ENCODE peak calls at places on chromosome 11, in five cellular contexts. N, S, V, W and C are unnamed samples. For H3K9me3, the result is how much of the 10 kb centered on the place peaks cover.

GRCh38 chr11:74663315-74663714 is 67.9 kb downstream of the CHRDL2 start:
- DNase-seq in N (no peak), S (no peak), V (no peak), W (no peak), C (no peak)

GRCh38 chr11:8382436-8383053 is 118.9 kb upstream of the LMO1 start:
- DNase-seq in N (no peak), S (no peak), V (peak), W (no peak), C (no peak)

GRCh38 chr11:9825315-9825714 is 161.4 kb downstream of the SWAP70 start:
- DNase-seq in N (no peak), S (no peak), V (peak), W (no peak), C (no peak)

GRCh38 chr11:60841797-60842687 is at the start of gene CCDC86:
- DNase-seq in N (peak), S (peak), V (peak), W (peak), C (peak)

GRCh38 chr11:93208663-93209270 is 11.0 kb upstream of the SLC36A4 start:
- DNase-seq in N (no peak), S (no peak), V (no peak), W (no peak), C (no peak)

GRCh38 chr11:119284344-119285157 is 32.4 kb downstream of the MCAM start:
- DNase-seq in N (no peak), S (no peak), V (peak), W (no peak), C (no peak)

GRCh38 chr11:94873910-94874575 is 99.3 kb downstream of the CWC15 start:
- DNase-seq in N (no peak), S (no peak), V (no peak), W (no peak), C (no peak)

GRCh38 chr11:8168485-8169257 is at the start of gene RIC3:
- DNase-seq in N (no peak), S (peak), V (no peak), W (peak), C (peak)

GRCh38 chr11:120167659-120168058 is 29.7 kb upstream of the TRIM29 start:
- DNase-seq in N (no peak), S (peak), V (no peak), W (no peak), C (no peak)

GRCh38 chr11:129023968-129024676 is 81.5 kb upstream of the TP53AIP1 start:
- DNase-seq in N (peak), S (no peak), V (no peak), W (peak), C (peak)

GRCh38 chr11:17197431-17197898 is 10.3 kb downstream of the PIK3C2A start:
- DNase-seq in N (no peak), S (no peak), V (peak), W (no peak), C (no peak)

GRCh38 chr11:83477772-83478171 is 191.6 kb upstream of the CCDC90B start:
- DNase-seq in N (no peak), S (no peak), V (no peak), W (no peak), C (no peak)

GRCh38 chr11:17748761-17749721 is 14.5 kb downstream of the KCNC1 start:
- DNase-seq in N (no peak), S (no peak), V (no peak), W (no peak), C (no peak)

GRCh38 chr11:11960687-11961086 is 47.7 kb downstream of the DKK3 start:
- DNase-seq in N (no peak), S (peak), V (no peak), W (no peak), C (no peak)

DNA sequence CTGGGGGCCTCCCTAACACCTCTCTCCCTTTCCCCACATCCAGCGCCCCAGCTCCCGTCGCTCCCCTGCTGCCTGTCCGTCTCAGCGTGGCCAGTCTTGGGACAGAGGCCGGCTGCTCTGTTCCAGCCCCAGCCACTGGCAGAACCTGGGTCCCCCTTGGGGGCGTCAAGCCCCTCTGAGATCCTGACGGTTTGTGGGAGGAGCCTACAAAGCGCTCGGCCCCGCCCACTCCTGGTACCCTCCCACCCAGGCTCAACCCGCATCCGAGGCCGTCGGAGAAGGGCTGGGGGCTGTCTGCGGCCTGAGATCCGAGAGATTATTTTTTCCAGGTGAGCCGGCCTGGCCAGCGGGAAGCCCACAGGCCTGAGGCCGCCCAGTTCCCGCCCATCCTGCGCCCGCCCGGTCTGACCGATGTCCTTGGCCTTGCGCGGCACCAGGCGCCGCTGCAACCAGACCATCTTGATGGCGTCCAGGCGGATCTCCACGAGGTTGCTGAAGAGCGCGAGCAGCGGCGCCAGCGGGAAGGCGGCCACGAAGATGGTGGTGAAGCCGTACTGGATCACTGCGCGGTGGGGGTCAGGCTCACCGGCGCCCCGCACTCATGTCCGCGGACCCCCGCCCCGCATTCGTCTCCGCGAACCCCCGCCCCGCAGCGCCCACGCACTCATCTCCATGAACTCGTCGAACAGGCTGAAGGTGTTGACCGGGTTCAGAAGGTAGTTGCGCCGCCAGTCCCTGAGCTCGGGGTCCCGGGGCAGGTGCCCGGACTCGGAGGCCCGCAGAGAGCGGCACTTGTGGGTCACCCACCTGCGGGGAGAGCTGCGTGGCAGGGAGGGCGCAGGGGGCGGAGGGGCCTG is 5.5 kb upstream of the SIGIRR start:
- DNase-seq in N (no peak), S (no peak), V (no peak), W (peak), C (no peak)
- H3K9me3 ChIP-seq in N (under half), S (under half), V (under half), W (under half), C (under half)

DNA sequence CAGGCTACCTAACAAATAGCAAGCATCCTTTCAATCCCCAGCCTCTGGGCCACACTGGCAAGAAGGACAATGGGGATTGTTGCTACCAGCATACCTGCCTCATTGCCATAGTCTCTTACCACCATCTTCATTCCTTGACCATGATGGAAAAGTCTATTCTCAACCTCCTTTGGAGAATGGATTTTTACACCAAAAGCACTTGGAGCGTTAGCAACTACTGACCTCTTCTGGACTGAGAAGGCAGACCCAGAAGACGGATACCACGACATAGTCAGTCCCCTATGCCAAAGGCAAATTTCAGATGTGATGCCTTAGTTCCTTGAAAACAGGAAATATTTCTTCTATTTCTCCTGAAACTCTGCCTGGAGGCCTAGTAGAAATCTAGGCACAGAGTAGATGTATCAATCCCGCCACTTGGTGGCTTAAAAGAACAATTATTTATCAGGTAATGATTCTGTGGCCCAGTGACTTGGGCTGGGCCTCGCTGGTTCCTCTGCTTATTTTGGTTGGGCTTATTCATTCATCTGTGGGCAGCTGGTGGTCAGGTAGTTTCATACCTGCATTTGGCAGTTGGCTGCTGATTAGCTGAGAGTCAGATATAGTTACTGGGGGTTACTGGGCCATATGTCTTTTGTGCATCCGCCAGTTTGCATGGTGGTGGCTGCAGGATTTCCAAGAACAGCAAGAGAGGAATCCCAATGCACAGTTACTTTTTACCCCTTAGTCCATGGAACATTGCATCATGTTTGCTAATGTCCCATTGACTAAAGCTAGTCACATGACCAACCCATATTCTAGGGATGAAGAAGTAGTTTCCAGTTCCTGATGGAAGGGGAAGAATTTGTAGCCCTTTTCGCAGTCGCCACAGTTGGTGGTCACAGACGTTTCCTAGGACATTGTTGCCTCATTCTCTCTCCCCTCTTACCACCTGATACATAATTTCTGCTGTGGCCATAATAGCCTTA is 75.2 kb downstream of the DHCR7 start:
- DNase-seq in N (no peak), S (no peak), V (peak), W (no peak), C (peak)
- TF ChIP-seq CTCF in N (no peak), S (no peak), V (peak), W (peak), C (peak)

DNA sequence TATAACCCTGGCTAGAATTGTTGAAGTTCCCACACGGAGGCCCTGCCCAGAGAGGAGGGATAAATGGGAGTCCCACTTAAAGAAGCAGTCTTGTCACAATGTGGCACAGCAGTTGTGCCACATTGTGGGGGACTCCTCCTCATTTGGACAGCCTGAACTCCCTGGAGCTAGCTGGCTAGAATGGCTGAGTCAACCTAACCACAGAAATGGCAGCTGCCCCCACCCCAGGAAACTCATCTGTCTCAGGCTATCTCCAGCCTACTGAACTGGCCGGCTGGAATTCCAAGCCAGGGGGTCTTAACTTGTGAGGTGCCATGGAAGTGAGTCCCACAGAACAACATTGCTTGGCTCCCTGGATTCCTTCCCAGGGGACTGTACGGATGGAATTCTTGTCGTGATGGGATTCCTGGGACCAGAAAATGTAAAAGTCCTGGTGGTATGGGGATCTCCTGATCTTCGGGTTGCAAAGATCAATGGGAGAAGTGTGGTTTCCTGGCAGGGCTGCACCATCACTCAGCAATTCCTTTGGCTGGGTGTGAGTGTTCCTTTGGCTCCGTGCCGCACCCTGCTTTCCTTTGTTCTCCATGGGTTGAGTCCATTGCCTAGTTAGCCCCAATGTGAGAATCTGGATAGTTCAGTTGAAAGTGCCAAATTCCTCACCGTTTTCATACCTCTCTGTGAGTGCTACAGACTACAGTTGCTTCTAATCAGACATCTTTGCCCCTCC is 791.2 kb upstream of the FAT3 start:
- DNase-seq in N (no peak), S (no peak), V (no peak), W (no peak), C (no peak)
- H3K9me3 ChIP-seq in N (under half), S (under half), V (under half), W (under half), C (under half)

GRCh38 chr11:77039491-77040400 is 5.5 kb downstream of the B3GNT6 start:
- DNase-seq in N (peak), S (no peak), V (peak), W (peak), C (peak)
- TF ChIP-seq CTCF in N (peak), S (no peak), V (peak), W (peak), C (no peak)

GRCh38 chr11:69136471-69136870 is 19.3 kb upstream of the SMIM38 start:
- DNase-seq in N (no peak), S (no peak), V (no peak), W (peak), C (no peak)
- H3K9me3 ChIP-seq in N (under half), S (under half), V (under half), W (under half), C (under half)

GRCh38 chr11:28704801-28705200 is 596.6 kb downstream of the METTL15 start:
- DNase-seq in N (no peak), S (no peak), V (no peak), W (no peak), C (no peak)

GRCh38 chr11:28701760-28702449 is 593.7 kb downstream of the METTL15 start:
- DNase-seq in N (no peak), S (no peak), V (no peak), W (peak), C (no peak)

GRCh38 chr11:28702450-28702790 is 594.2 kb downstream of the METTL15 start:
- DNase-seq in N (no peak), S (no peak), V (no peak), W (no peak), C (no peak)

GRCh38 chr11:28702871-28703270 is 594.7 kb downstream of the METTL15 start:
- DNase-seq in N (no peak), S (no peak), V (no peak), W (no peak), C (no peak)

GRCh38 chr11:28703371-28703770 is 595.2 kb downstream of the METTL15 start:
- DNase-seq in N (no peak), S (no peak), V (no peak), W (no peak), C (no peak)
- TF ChIP-seq CTCF in N (no peak), S (no peak), V (no peak), W (no peak), C (no peak)

DNA sequence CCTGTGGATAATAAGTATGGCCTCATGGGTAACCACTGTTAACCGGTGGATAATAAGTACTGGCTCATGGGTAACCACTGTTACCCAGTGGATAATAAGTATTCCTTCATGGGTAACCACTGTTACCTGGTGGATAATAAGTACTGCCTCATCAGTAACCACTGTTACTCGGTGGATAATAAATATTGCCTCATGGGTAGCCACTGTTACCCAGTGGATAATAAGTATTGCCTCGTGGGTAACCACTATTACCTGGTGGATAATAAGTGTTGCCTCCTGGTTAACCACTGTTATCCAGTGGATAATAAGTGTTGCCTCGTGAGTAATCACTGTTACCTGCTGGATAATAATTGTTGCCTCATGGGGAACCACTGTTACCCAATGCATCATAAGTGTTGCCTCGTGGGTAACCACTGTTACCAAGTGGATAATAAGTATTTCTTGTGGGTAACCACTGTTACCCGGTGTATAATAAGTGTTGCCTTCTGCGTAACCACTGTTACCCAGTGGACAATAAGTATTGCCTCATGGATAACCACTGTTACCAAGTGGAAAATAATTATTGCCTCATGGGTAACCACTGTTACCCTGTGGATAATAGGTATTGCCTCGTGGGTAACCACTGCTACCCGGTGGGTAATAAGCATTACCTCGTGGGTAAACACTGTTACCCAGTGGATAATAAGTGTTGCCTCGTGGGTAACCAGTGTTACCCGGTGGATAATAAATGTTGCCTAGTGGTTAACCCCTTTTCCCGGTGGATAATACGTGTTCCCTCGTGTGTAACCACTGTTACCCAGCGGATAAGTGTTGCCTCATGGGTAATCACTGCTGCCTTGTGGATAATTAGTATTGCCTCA is 26.6 kb upstream of the NXPE4 start:
- DNase-seq in N (peak), S (no peak), V (no peak), W (no peak), C (no peak)
- H3K9me3 ChIP-seq in N (under half), S (under half), V (under half), W (under half), C (under half)

DNA sequence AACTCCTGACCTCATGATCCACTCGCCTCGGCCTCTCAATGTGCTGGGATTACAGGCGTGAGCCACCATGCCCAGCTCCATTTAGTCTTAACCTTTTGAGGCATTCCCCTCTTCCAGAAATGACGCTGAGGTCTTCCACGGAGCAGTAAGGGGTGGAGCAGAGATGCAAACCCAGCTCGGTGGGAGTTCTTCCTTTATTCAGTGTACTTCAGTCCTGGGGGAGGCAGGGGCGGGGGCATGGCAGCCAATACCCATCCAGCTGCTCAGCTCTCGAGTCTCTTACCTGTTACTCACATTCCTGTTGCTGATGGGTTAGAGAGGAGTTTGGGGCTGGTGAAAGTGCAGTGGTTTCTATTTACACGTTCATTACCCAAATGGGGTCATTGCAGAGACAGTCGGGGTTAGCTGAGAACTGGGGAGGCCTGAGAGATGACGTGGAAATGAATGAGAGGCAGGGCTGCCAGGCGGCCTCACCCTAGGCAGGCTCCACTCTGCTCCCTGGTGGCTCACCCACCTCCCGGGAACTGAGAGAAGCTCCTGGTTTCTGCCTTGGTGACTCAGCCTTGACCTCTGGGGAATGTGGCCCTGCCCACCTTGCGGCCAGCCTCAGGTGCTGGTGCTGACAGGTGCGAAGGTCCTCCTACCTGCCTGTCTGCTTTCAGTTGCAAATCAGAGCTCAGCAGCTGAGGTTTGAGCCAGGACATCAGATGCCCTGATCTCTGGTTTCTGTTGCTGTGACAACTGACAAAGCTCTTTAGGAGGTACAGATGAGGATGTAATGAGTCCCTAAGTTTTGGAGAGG is 13.4 kb upstream of the ST14 start:
- DNase-seq in N (peak), S (no peak), V (no peak), W (peak), C (peak)
- TF ChIP-seq CTCF in N (no peak), S (no peak), V (peak), W (peak), C (no peak)

GRCh38 chr11:48683226-48683720 is 194.7 kb downstream of the OR4A47 start:
- DNase-seq in N (no peak), S (no peak), V (no peak), W (no peak), C (no peak)
- H3K9me3 ChIP-seq in N (under half), S (under half), V (under half), W (under half), C (under half)

GRCh38 chr11:65662802-65663633 is at the start of gene RELA:
- DNase-seq in N (peak), S (peak), V (peak), W (peak), C (peak)
- TF ChIP-seq CTCF in N (no peak), S (no peak), V (no peak), W (peak), C (peak)